ENCODE peak calls at places on chromosome 19, in six cellular contexts. L, O, U, B, J and P are unnamed samples.

GRCh38 chr19:8459520-8460260 is 14.9 kb downstream of the HNRNPM start:
- DNase-seq in J (no peak), O (peak), U (no peak), B (no peak), L (peak), P (no peak)

GRCh38 chr19:49609499-49610092 is 18.6 kb downstream of the PRR12 start:
- DNase-seq in L (no peak), B (no peak), J (no peak), U (no peak), O (no peak), P (peak)

GRCh38 chr19:39053276-39054090 is 21.1 kb upstream of the FBXO27 start:
- DNase-seq in L (no peak), B (no peak), J (no peak), U (no peak), O (no peak), P (no peak)

GRCh38 chr19:6740589-6741348 is 1.3 kb downstream of the TRIP10 start:
- DNase-seq in J (peak), B (peak), O (peak), U (peak), L (no peak), P (peak)

GRCh38 chr19:46478356-46478986 is 7.1 kb upstream of the PNMA8A start:
- DNase-seq in B (no peak), L (no peak), J (peak), U (no peak), O (peak), P (no peak)

GRCh38 chr19:11378319-11379189 is 4.1 kb downstream of the SWSAP1 start:
- DNase-seq in L (no peak), J (peak), U (no peak), B (peak), O (peak), P (peak)

GRCh38 chr19:30255783-30256509 is 116.2 kb upstream of the ZNF536 start:
- DNase-seq in B (no peak), U (no peak), J (peak), O (no peak), L (no peak), P (no peak)

GRCh38 chr19:42363614-42364346 is 26.3 kb downstream of the CNFN start:
- DNase-seq in O (no peak), J (no peak), B (peak), U (no peak), L (no peak), P (peak)

GRCh38 chr19:10858204-10858828 is 10.1 kb downstream of the C19orf38 start:
- DNase-seq in J (peak), L (no peak), B (no peak), U (no peak), O (peak), P (peak)

GRCh38 chr19:18225702-18226468 is at the start of gene PDE4C:
- DNase-seq in J (peak), L (no peak), O (no peak), B (peak), U (no peak), P (peak)

GRCh38 chr19:11964858-11965645 is at the start of gene ZNF763:
- DNase-seq in O (peak), B (peak), L (no peak), U (peak), J (peak), P (peak)

GRCh38 chr19:42081584-42082258 is 5.8 kb downstream of the ZNF574 start:
- DNase-seq in B (no peak), U (no peak), O (peak), L (peak), J (no peak), P (peak)

GRCh38 chr19:8988204-8988603 is 22.0 kb downstream of the MUC16 start:
- DNase-seq in B (no peak), U (no peak), O (no peak), L (no peak), J (peak), P (no peak)

GRCh38 chr19:55116232-55117062 is 990 bp downstream of the PPP1R12C start:
- DNase-seq in U (peak), O (peak), B (peak), L (no peak), J (no peak), P (peak)

GRCh38 chr19:42601811-42602443 is 7.2 kb upstream of the CEACAM8 start:
- DNase-seq in O (peak), B (peak), L (no peak), U (no peak), J (peak), P (peak)

DNA sequence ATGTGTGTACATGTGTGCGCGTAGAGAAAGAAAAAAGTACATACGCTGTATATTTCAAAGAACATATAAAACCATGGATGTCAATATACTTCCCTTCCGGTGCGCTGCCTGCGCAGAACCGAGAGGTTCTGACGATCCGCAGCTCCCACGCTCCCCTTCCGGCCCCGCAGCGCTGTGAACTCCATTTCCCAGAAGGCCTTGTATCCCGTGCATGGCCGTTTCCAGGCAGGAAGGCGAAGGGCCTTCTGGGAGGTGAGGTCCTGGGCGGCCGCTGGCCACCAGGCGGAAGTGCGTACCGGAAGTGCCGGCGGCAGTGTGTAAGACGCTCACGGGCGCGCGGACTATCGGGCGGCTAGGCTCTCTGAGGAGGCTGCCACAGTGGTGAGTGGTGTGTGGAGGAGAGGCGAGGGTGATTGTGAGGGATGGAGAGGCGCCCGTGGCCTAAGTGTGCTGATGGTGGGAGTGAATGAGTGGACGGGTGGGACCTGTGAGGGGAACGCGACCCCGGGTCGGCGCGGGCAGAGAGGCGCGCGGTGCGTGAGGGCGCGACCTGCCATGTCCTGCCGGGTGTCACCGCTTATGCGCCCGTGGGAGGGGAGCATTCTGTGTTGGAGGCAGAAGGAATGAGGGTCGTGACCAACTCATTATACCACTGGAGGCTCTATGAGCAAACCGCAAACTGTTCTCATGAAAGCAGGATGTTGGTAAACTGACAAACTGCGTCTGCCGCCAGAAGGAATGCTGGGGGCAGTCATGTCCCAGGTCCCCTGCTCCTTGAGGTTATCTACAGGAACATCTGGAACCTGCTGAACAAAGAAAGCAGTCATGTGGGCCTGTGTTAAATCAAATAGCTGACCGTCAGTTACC is at the start of gene ERVK3-1:
- DNase-seq in U (peak), B (peak), O (peak), J (peak), L (peak), P (peak)
- TF ChIP-seq CTCF in U (peak), B (no peak), O (no peak), J (no peak), L (no peak), P (no peak)

GRCh38 chr19:44635581-44636438 is 7.9 kb upstream of the PVR start:
- DNase-seq in L (no peak), U (no peak), B (no peak), J (no peak), O (peak), P (no peak)
- TF ChIP-seq CTCF in L (no peak), U (no peak), B (no peak), J (no peak), O (no peak), P (no peak)

DNA sequence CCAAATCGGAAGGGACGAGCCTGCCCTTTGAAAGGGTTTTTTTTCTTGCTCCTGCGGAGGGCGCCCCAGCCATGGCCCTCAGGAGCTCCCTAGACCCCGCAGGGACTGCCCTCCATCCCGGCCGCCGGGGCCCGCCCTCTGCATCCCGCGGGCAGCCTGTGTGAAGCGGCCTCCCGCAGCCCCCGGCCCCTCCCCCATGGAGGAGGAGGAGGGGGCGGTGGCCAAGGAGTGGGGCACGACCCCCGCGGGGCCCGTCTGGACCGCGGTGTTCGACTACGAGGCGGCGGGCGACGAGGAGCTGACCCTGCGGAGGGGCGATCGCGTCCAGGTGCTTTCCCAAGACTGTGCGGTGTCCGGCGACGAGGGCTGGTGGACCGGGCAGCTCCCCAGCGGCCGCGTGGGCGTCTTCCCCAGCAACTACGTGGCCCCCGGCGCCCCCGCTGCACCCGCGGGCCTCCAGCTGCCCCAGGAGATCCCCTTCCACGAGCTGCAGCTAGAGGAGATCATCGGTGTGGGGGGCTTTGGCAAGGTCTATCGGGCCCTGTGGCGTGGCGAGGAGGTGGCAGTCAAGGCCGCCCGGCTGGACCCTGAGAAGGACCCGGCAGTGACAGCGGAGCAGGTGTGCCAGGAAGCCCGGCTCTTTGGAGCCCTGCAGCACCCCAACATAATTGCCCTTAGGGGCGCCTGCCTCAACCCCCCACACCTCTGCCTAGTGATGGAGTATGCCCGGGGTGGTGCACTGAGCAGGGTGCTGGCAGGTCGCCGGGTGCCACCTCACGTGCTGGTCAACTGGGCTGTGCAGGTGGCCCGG is 815 bp downstream of the MAP3K10 start:
- DNase-seq in B (peak), O (peak), J (peak), U (no peak), L (no peak), P (peak)
- TF ChIP-seq CTCF in B (no peak), O (no peak), J (no peak), U (no peak), L (no peak), P (no peak)

GRCh38 chr19:20072936-20073335 is 4.9 kb upstream of the ZNF90 start:
- DNase-seq in O (no peak), J (no peak), B (no peak), U (no peak), L (no peak), P (no peak)

GRCh38 chr19:20078696-20079095 is 896 bp downstream of the ZNF90 start:
- DNase-seq in O (peak), U (peak), B (peak), J (peak), L (no peak), P (no peak)

GRCh38 chr19:20079487-20079886 is 1.7 kb downstream of the ZNF90 start:
- DNase-seq in L (no peak), J (no peak), B (no peak), U (no peak), O (peak), P (no peak)

GRCh38 chr19:20077791-20078463 is at the start of gene ZNF90:
- DNase-seq in U (peak), L (peak), J (peak), O (peak), B (peak), P (peak)
- TF ChIP-seq CTCF in U (no peak), L (no peak), J (no peak), O (no peak), B (no peak), P (no peak)

GRCh38 chr19:58428617-58429016 is 11.3 kb downstream of the ZNF132 start:
- DNase-seq in L (no peak), J (no peak), U (no peak), O (no peak), B (no peak), P (no peak)
- TF ChIP-seq CTCF in L (no peak), J (no peak), U (no peak), O (no peak), B (no peak), P (no peak)

DNA sequence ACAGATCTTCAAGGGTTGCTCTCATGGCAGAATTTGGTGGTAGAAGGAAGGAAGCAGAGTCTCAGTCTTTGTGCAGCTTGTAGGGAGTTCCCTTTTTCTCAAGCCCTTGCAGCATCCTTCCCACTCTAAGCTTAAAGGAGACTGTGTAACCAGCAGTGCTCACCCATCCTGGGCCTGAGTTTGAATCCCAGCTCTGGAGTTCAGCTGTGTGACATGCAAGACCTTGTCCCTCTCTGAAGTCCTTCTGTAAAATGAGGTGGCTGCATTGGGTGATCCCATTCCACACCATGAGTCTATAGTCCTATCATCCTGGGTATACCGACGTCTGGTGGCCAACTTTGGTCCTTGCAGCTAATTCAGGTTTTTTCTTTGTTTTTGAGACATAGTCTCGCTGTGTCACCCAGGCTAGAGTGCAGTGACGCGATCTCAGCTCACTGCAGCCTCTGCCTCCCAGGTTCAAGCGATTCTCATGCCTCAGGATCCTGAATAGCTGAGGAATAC is 9.8 kb downstream of the SIGLEC10 start:
- DNase-seq in O (peak), B (peak), J (peak), L (no peak), U (no peak), P (no peak)
- TF ChIP-seq CTCF in O (peak), B (peak), J (peak), L (peak), U (peak), P (peak)

GRCh38 chr19:29013325-29013724 is 199.6 kb downstream of the UQCRFS1 start:
- DNase-seq in O (no peak), U (no peak), B (no peak), J (no peak), L (no peak), P (no peak)
- TF ChIP-seq CTCF in O (no peak), U (no peak), B (no peak), J (no peak), L (no peak), P (no peak)

GRCh38 chr19:13033819-13034611 is 38.7 kb downstream of the NFIX start:
- DNase-seq in L (no peak), B (peak), O (peak), U (peak), J (peak), P (peak)
- TF ChIP-seq CTCF in L (peak), B (peak), O (peak), U (peak), J (peak), P (peak)